ENCODE peak calls at places on chromosomes 5 and 9, in five cellular contexts. P is lung microvascular endothelial cell; X is thoracic aorta; E is activated naive CD4-positive, alpha-beta T cell; V is amygdala. Y is an unnamed sample.

GRCh38 chr9:126965541-126966428 is 51.2 kb downstream of the RALGPS1 start:
- DNase-seq in X (no peak), V (peak), P (peak), E (peak), Y (peak)

GRCh38 chr5:116576043-116576713 is 1.6 kb upstream of the SEMA6A start:
- DNase-seq in P (peak), X (no peak), E (no peak), V (peak), Y (peak)

GRCh38 chr5:169567079-169567478 is 16.5 kb upstream of the SPDL1 start:
- DNase-seq in P (no peak), X (no peak), V (no peak), E (no peak), Y (no peak)

GRCh38 chr5:142387022-142387682 is 62.3 kb upstream of the SPRY4 start:
- DNase-seq in X (no peak), V (no peak), P (no peak), E (no peak), Y (no peak)

GRCh38 chr9:74277532-74277931 is 219.6 kb upstream of the RORB start:
- DNase-seq in P (no peak), X (no peak), V (no peak), E (no peak), Y (no peak)

GRCh38 chr5:144092510-144092909 is 77.9 kb downstream of the YIPF5 start:
- DNase-seq in E (no peak), V (no peak), P (no peak), X (no peak), Y (no peak)

GRCh38 chr9:97721396-97721795 is 24.3 kb upstream of the XPA start:
- DNase-seq in X (no peak), P (no peak), V (no peak), E (no peak), Y (no peak)

GRCh38 chr9:6955251-6955921 is 197.6 kb downstream of the KDM4C start:
- DNase-seq in V (peak), E (no peak), X (no peak), P (peak), Y (no peak)

GRCh38 chr5:127060470-127060985 is 12.8 kb downstream of the C5orf63 start:
- DNase-seq in P (no peak), V (no peak), E (no peak), X (no peak), Y (no peak)

GRCh38 chr9:137454506-137455360 is 4.4 kb downstream of the NSMF start:
- DNase-seq in X (no peak), V (no peak), P (peak), E (no peak), Y (peak)

GRCh38 chr5:157828949-157829639 is 29.9 kb downstream of the CLINT1 start:
- DNase-seq in P (no peak), X (no peak), E (no peak), V (no peak), Y (no peak)

GRCh38 chr9:69971643-69972449 is 71.8 kb upstream of the MAMDC2 start:
- DNase-seq in E (peak), P (peak), V (peak), X (peak), Y (peak)

GRCh38 chr9:76370656-76371055 is 23.6 kb downstream of the RFK start:
- DNase-seq in P (no peak), V (no peak), E (no peak), X (no peak), Y (no peak)

GRCh38 chr5:137316346-137316736 is 182.8 kb downstream of the SPOCK1 start:
- DNase-seq in P (peak), X (no peak), E (no peak), V (no peak), Y (no peak)

Y was measured in Right ventricle myocardium superior.